ENCODE peak calls at places on chromosomes 6 and 20, in six cellular contexts. Q is H9, E is IMR-90, G is trophoblast cell, T is H1, A is neuronal stem cell. V is an unnamed sample.
A peak's percentile ranks its signal among the peaks of the same experiment; 100 is the strongest.

GRCh38 chr6:111472933-111473435 is 10.0 kb downstream of the REV3L start:
- DNase-seq in Q (no peak), E (no peak), G (peak; percentile 26), T (no peak), A (no peak), V (no peak)

GRCh38 chr6:29763491-29764289 is 40.5 kb downstream of the HLA-F start:
- DNase-seq in Q (no peak), E (peak; percentile 68), G (no peak), T (no peak), A (no peak), V (no peak)

GRCh38 chr6:151196571-151196970 is 43.2 kb upstream of the AKAP12 start:
- DNase-seq in Q (no peak), E (peak; percentile 66), G (peak; percentile 33), T (no peak), A (no peak), V (peak; percentile 75)

GRCh38 chr6:14228571-14228970 is 111.0 kb downstream of the CD83 start:
- DNase-seq in Q (no peak), E (peak; percentile 62), G (no peak), T (no peak), A (no peak), V (no peak)

GRCh38 chr20:8144282-8145245 is 12.5 kb downstream of the PLCB1 start:
- DNase-seq in Q (peak; percentile 40), E (peak; percentile 89), G (no peak), T (no peak), A (no peak), V (peak; percentile 72)

GRCh38 chr20:38995536-38996044 is 33.4 kb downstream of the DHX35 start:
- DNase-seq in Q (no peak), E (no peak), G (no peak), T (no peak), A (no peak), V (no peak)

GRCh38 chr6:35311390-35312075 is 13.9 kb downstream of the DEF6 start:
- DNase-seq in Q (peak; percentile 22), E (no peak), G (no peak), T (no peak), A (no peak), V (no peak)

GRCh38 chr20:22584630-22584921 is 204 bp upstream of the FOXA2 start:
- DNase-seq in Q (peak; percentile 83), E (no peak), G (no peak), T (no peak), A (no peak), V (no peak)

GRCh38 chr6:134198093-134198492 is 119.8 kb downstream of the SGK1 start:
- DNase-seq in Q (no peak), E (no peak), G (peak; percentile 42), T (no peak), A (no peak), V (no peak)

GRCh38 chr6:82364087-82365010 is 732 bp downstream of the TPBG start:
- DNase-seq in Q (peak; percentile 78), E (peak; percentile 60), G (peak; percentile 51), T (no peak), A (peak; percentile 71), V (peak; percentile 76)

GRCh38 chr6:78810146-78810545 is 57.2 kb upstream of the IRAK1BP1 start:
- DNase-seq in Q (peak; percentile 55), E (peak; percentile 50), G (no peak), T (no peak), A (peak; percentile 38), V (peak; percentile 42)

GRCh38 chr20:62320581-62321354 is 18.0 kb downstream of the ADRM1 start:
- DNase-seq in Q (peak; percentile 72), E (no peak), G (no peak), T (no peak), A (no peak), V (no peak)

GRCh38 chr6:72522735-72523141 is 99.1 kb upstream of the KCNQ5 start:
- DNase-seq in Q (peak; percentile 88), E (no peak), G (peak; percentile 2), T (peak; percentile 36), A (no peak), V (no peak)

GRCh38 chr6:119879731-119880130 is 530.2 kb upstream of the MAN1A1 start:
- DNase-seq in Q (no peak), E (no peak), G (no peak), T (no peak), A (no peak), V (no peak)

GRCh38 chr6:43850314-43851203 is 80.5 kb downstream of the VEGFA start:
- DNase-seq in Q (no peak), E (no peak), G (no peak), T (no peak), A (no peak), V (no peak)

GRCh38 chr6:77492529-77492928 is 29.2 kb upstream of the HTR1B start:
- DNase-seq in Q (no peak), E (no peak), G (no peak), T (no peak), A (no peak), V (no peak)

DNA sequence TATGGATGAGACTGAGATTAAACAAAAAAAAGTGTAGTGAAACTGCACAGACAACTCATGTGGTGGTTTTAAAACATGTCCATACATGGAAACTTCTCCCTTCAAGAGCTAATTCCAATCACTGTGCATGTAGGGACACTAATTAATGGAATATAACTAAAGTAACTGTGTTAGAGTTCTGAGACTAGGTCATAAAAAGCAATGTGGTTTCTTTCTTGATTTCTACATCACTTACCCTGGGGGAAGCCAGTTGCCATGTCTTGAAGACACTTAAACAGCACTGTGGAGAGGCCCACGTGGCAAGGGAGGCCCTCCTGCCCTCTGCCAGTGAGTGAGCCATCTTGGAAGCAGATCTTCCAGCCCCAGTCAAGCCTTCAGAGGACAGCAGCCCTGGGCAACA is 118.2 kb upstream of the DST start:
- DNase-seq in Q (no peak), E (no peak), G (no peak), T (no peak), A (no peak), V (no peak)
- H2BK5ac ChIP-seq in Q (no peak overlapping the region), E (peak overlapping the region; percentile 28), G (no peak overlapping the region), T (no peak overlapping the region), A (no peak overlapping the region), V (no peak overlapping the region)

DNA sequence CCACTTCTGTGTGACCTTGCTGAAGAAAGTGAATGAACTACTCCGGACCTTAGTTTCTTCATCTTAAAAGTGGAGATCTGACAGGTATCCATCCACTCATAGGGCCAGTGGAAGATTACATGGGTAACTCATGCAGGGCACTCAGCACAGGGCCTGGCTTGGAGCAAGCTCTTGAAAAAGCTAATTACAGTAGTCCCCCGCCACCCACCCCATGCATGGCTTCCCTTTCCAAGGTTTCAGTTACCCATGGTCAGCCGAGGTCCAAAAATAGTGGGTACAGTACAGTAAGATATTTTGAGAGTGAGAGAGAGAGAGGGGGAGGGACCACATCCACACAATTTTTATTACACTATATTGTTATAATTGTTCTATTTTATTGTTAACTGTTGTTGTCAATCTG is 7.1 kb upstream of the PMEPA1 start:
- DNase-seq in Q (no peak), E (no peak), G (no peak), T (no peak), A (no peak), V (no peak)
- H2BK120ac ChIP-seq in Q (no peak overlapping the region), E (peak overlapping the region; percentile 10), G (no peak overlapping the region), T (no peak overlapping the region), A (no peak overlapping the region), V (no peak overlapping the region)

GRCh38 chr6:7921071-7921470 is 10.5 kb upstream of the TXNDC5 start:
- DNase-seq in Q (no peak), E (no peak), G (no peak), T (no peak), A (no peak), V (no peak)

GRCh38 chr6:7920425-7920824 is 9.8 kb upstream of the TXNDC5 start:
- DNase-seq in Q (no peak), E (no peak), G (no peak), T (no peak), A (no peak), V (no peak)

GRCh38 chr6:7921582-7922199 is 11.1 kb upstream of the TXNDC5 start:
- DNase-seq in Q (no peak), E (no peak), G (no peak), T (no peak), A (no peak), V (no peak)

GRCh38 chr6:7918403-7918802 is 7.8 kb upstream of the TXNDC5 start:
- DNase-seq in Q (no peak), E (no peak), G (no peak), T (no peak), A (no peak), V (no peak)

DNA sequence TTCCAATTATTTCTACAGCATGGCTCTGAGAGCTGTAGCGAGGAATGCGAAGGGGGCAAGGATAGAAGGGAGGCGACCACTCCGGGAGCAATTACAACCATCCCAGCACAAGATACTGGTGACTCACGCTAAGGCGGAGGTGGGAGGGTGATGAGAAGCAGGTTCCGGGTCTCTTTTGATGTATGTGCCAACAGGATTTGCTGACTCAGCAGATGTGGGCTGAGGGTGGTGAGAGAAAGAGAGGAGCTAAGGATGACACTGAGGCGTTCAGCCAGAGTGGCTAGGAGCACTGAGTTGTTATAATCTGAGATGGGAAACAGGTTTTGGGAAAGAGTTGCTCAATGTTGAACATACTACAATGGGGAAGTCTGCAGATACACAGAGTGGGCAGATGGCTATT is 9.3 kb upstream of the TXNDC5 start:
- DNase-seq in Q (no peak), E (no peak), G (peak; percentile 41), T (no peak), A (no peak), V (peak; percentile 15)
- H3K14ac ChIP-seq in Q (no peak overlapping the region), E (no peak overlapping the region), G (no peak overlapping the region), T (no peak overlapping the region), A (no peak overlapping the region), V (no peak overlapping the region)

GRCh38 chr6:157867155-157867559 is 44.1 kb downstream of the SNX9 start:
- DNase-seq in Q (no peak), E (peak; percentile 67), G (no peak), T (no peak), A (no peak), V (peak; percentile 47)
- H2BK5ac ChIP-seq in Q (no peak overlapping the region), E (peak overlapping the region; percentile 3), G (no peak overlapping the region), T (no peak overlapping the region), A (no peak overlapping the region), V (no peak overlapping the region)

GRCh38 chr6:87551799-87552198 is 38.0 kb downstream of the RARS2 start:
- DNase-seq in Q (no peak), E (no peak), G (no peak), T (no peak), A (no peak), V (no peak)

GRCh38 chr6:87555506-87555905 is 34.3 kb downstream of the RARS2 start:
- DNase-seq in Q (no peak), E (no peak), G (no peak), T (no peak), A (no peak), V (no peak)

GRCh38 chr6:87558446-87558845 is 31.3 kb downstream of the RARS2 start:
- DNase-seq in Q (no peak), E (peak; percentile 45), G (no peak), T (no peak), A (no peak), V (peak; percentile 66)

GRCh38 chr6:87553159-87553765 is 36.5 kb downstream of the RARS2 start:
- DNase-seq in Q (no peak), E (peak; percentile 11), G (no peak), T (no peak), A (no peak), V (peak; percentile 11)
- H2BK120ac ChIP-seq in Q (no peak overlapping the region), E (no peak overlapping the region), G (no peak overlapping the region), T (no peak overlapping the region), A (no peak overlapping the region), V (no peak overlapping the region)

GRCh38 chr6:161228096-161228495 is 45.8 kb downstream of the AGPAT4 start:
- DNase-seq in Q (no peak), E (no peak), G (no peak), T (no peak), A (no peak), V (no peak)
- H3K14ac ChIP-seq in Q (no peak overlapping the region), E (peak overlapping the region; percentile 20), G (no peak overlapping the region), T (no peak overlapping the region), A (no peak overlapping the region), V (no peak overlapping the region)

GRCh38 chr6:158852312-158853071 is 33.3 kb upstream of the EZR start:
- DNase-seq in Q (no peak), E (no peak), G (no peak), T (no peak), A (no peak), V (no peak)
- H2BK5ac ChIP-seq in Q (peak overlapping the region; percentile 89), E (peak overlapping the region; percentile 50), G (peak overlapping the region; percentile 66), T (peak overlapping the region; percentile 100), A (no peak overlapping the region), V (peak overlapping the region; percentile 1)

V was measured in mesenchymal stem cell.